ENCODE peak calls at places on chromosomes 16 and 17, in nine cellular contexts. One of them, this sample, is unnamed.

GRCh38 chr16:86150646-86151371 is 251.8 kb downstream of the IRF8 start:
- DNase-seq in ELF-1: no peak
- DNase-seq in heart right ventricle: no peak
- DNase-seq in H1: no peak
- DNase-seq in T-helper 1 cell: no peak
- DNase-seq in psoas muscle: no peak
- DNase-seq in activated gamma-delta T cell treated with Interleukin-2 at 50 U/mL for 16 hours: no peak
- DNase-seq in naive thymus-derived CD4-positive, alpha-beta T cell: no peak
- DNase-seq in nucleus accumbens: no peak
- DNase-seq in this sample: no peak

GRCh38 chr17:41970901-41971331 is 4.3 kb downstream of the CNP start:
- DNase-seq in ELF-1: no peak
- DNase-seq in heart right ventricle: no peak
- DNase-seq in H1: no peak
- DNase-seq in T-helper 1 cell: no peak
- DNase-seq in psoas muscle: no peak
- DNase-seq in activated gamma-delta T cell treated with Interleukin-2 at 50 U/mL for 16 hours: no peak
- DNase-seq in naive thymus-derived CD4-positive, alpha-beta T cell: no peak
- DNase-seq in nucleus accumbens: no peak
- DNase-seq in this sample: peak; percentile 1

GRCh38 chr16:47848481-47849109 is 307.2 kb downstream of the ABCC12 start:
- DNase-seq in ELF-1: peak; percentile 37
- DNase-seq in heart right ventricle: no peak
- DNase-seq in H1: peak; percentile 45
- DNase-seq in T-helper 1 cell: no peak
- DNase-seq in psoas muscle: no peak
- DNase-seq in activated gamma-delta T cell treated with Interleukin-2 at 50 U/mL for 16 hours: no peak
- DNase-seq in naive thymus-derived CD4-positive, alpha-beta T cell: no peak
- DNase-seq in nucleus accumbens: peak; percentile 32
- DNase-seq in this sample: no peak

GRCh38 chr17:62600805-62601204 is 26.7 kb upstream of the MRC2 start:
- DNase-seq in ELF-1: no peak
- DNase-seq in heart right ventricle: no peak
- DNase-seq in H1: no peak
- DNase-seq in T-helper 1 cell: no peak
- DNase-seq in psoas muscle: no peak
- DNase-seq in activated gamma-delta T cell treated with Interleukin-2 at 50 U/mL for 16 hours: no peak
- DNase-seq in naive thymus-derived CD4-positive, alpha-beta T cell: no peak
- DNase-seq in nucleus accumbens: no peak
- DNase-seq in this sample: no peak

GRCh38 chr16:4481526-4481925 is 5.3 kb downstream of the HMOX2 start:
- DNase-seq in ELF-1: no peak
- DNase-seq in heart right ventricle: no peak
- DNase-seq in H1: no peak
- DNase-seq in T-helper 1 cell: no peak
- DNase-seq in psoas muscle: no peak
- DNase-seq in activated gamma-delta T cell treated with Interleukin-2 at 50 U/mL for 16 hours: no peak
- DNase-seq in naive thymus-derived CD4-positive, alpha-beta T cell: no peak
- DNase-seq in nucleus accumbens: no peak
- DNase-seq in this sample: no peak

GRCh38 chr17:61204456-61204855 is 195.2 kb upstream of the TBX2 start:
- DNase-seq in ELF-1: no peak
- DNase-seq in heart right ventricle: no peak
- DNase-seq in H1: no peak
- DNase-seq in T-helper 1 cell: no peak
- DNase-seq in psoas muscle: no peak
- DNase-seq in activated gamma-delta T cell treated with Interleukin-2 at 50 U/mL for 16 hours: no peak
- DNase-seq in naive thymus-derived CD4-positive, alpha-beta T cell: no peak
- DNase-seq in nucleus accumbens: no peak
- DNase-seq in this sample: no peak

GRCh38 chr16:50251375-50252081 is 14.8 kb upstream of the ADCY7 start:
- DNase-seq in ELF-1: no peak
- DNase-seq in heart right ventricle: no peak
- DNase-seq in H1: no peak
- DNase-seq in T-helper 1 cell: no peak
- DNase-seq in psoas muscle: no peak
- DNase-seq in activated gamma-delta T cell treated with Interleukin-2 at 50 U/mL for 16 hours: no peak
- DNase-seq in naive thymus-derived CD4-positive, alpha-beta T cell: no peak
- DNase-seq in nucleus accumbens: no peak
- DNase-seq in this sample: peak; percentile 80

GRCh38 chr16:28503470-28504259 is 3.0 kb downstream of the IL27 start:
- DNase-seq in ELF-1: peak; percentile 32
- DNase-seq in heart right ventricle: no peak
- DNase-seq in H1: no peak
- DNase-seq in T-helper 1 cell: no peak
- DNase-seq in psoas muscle: no peak
- DNase-seq in activated gamma-delta T cell treated with Interleukin-2 at 50 U/mL for 16 hours: no peak
- DNase-seq in naive thymus-derived CD4-positive, alpha-beta T cell: no peak
- DNase-seq in nucleus accumbens: no peak
- DNase-seq in this sample: no peak

GRCh38 chr16:3292604-3293003 is 9.3 kb downstream of the ZNF263 start:
- DNase-seq in ELF-1: no peak
- DNase-seq in heart right ventricle: no peak
- DNase-seq in H1: no peak
- DNase-seq in T-helper 1 cell: no peak
- DNase-seq in psoas muscle: no peak
- DNase-seq in activated gamma-delta T cell treated with Interleukin-2 at 50 U/mL for 16 hours: no peak
- DNase-seq in naive thymus-derived CD4-positive, alpha-beta T cell: no peak
- DNase-seq in nucleus accumbens: no peak
- DNase-seq in this sample: no peak

GRCh38 chr17:76272541-76273434 is 7.6 kb downstream of the UBALD2 start:
- DNase-seq in ELF-1: no peak
- DNase-seq in heart right ventricle: no peak
- DNase-seq in H1: no peak
- DNase-seq in T-helper 1 cell: peak; percentile 58
- DNase-seq in psoas muscle: no peak
- DNase-seq in activated gamma-delta T cell treated with Interleukin-2 at 50 U/mL for 16 hours: no peak
- DNase-seq in naive thymus-derived CD4-positive, alpha-beta T cell: peak; percentile 75
- DNase-seq in nucleus accumbens: no peak
- DNase-seq in this sample: no peak

This sample was measured in left lung.